ENCODE peak calls at places on chromosome 9, in five cellular contexts. M is stomach; P is stimulated activated CD8-positive, alpha-beta memory T cell treated with anti-CD3 and anti-CD28 coated beads, Interleukin-2, amount 100 ng/mL, for 1 hour; Z is iris pigment epithelial cell; U is stromal cell of bone marrow. R is an unnamed sample.
A peak's percentile ranks its signal among the peaks of the same experiment; 100 is the strongest.

GRCh38 chr9:128091144-128091543 is 23.1 kb downstream of the SLC25A25 start:
- DNase-seq in M (no peak), U (peak; percentile 88), Z (peak; percentile 95), P (no peak), R (no peak)

GRCh38 chr9:136690104-136690840 is 3.0 kb upstream of the AGPAT2 start:
- DNase-seq in M (no peak), Z (no peak), P (no peak), U (no peak), R (no peak)

GRCh38 chr9:135243201-135244190 is 156.0 kb downstream of the OLFM1 start:
- DNase-seq in U (no peak), Z (no peak), M (no peak), P (no peak), R (no peak)

GRCh38 chr9:2134391-2134790 is 119.2 kb downstream of the SMARCA2 start:
- DNase-seq in Z (peak; percentile 50), M (no peak), P (no peak), U (no peak), R (no peak)

GRCh38 chr9:86749530-86750275 is 197.6 kb downstream of the GAS1 start:
- DNase-seq in P (no peak), M (no peak), Z (peak; percentile 98), U (peak; percentile 55), R (no peak)

GRCh38 chr9:138082918-138083636 is 205.5 kb downstream of the CACNA1B start:
- DNase-seq in U (no peak), M (peak; percentile 10), Z (no peak), P (no peak), R (no peak)

GRCh38 chr9:134648701-134649525 is 7.3 kb downstream of the COL5A1 start:
- DNase-seq in Z (peak; percentile 75), M (no peak), P (no peak), U (peak; percentile 63), R (no peak)

GRCh38 chr9:119963798-119964372 is 594.6 kb upstream of the BRINP1 start:
- DNase-seq in U (peak; percentile 89), P (no peak), M (peak; percentile 25), Z (peak; percentile 91), R (no peak)

GRCh38 chr9:98869866-98870265 is 62.4 kb downstream of the GALNT12 start:
- DNase-seq in Z (no peak), U (no peak), M (no peak), P (no peak), R (no peak)

GRCh38 chr9:33843312-33843950 is 26.5 kb downstream of the UBE2R2 start:
- DNase-seq in P (no peak), Z (no peak), U (no peak), M (no peak), R (no peak)